ENCODE peak calls at places on chromosome 22, in six cellular contexts. J, L, P, D, R and C are unnamed samples.

GRCh38 chr22:44658371-44658953 is 43.5 kb upstream of the PRR5 start:
- DNase-seq in D (no peak), J (peak), L (no peak), R (peak), P (no peak), C (peak)

GRCh38 chr22:32758866-32759385 is 42.6 kb upstream of the TIMP3 start:
- DNase-seq in D (no peak), P (no peak), L (no peak), R (no peak), J (no peak), C (no peak)

GRCh38 chr22:23144926-23145906 is at the start of gene RAB36:
- DNase-seq in P (peak), J (peak), L (peak), D (peak), R (peak), C (peak)

GRCh38 chr22:34808618-34809017 is 257.3 kb upstream of the ISX start:
- DNase-seq in J (no peak), R (no peak), P (no peak), D (no peak), L (no peak), C (no peak)

GRCh38 chr22:30694171-30694637 is 470 bp upstream of the OSBP2 start:
- DNase-seq in J (peak), R (peak), L (peak), P (peak), D (peak), C (no peak)

GRCh38 chr22:40898850-40899357 is 37.0 kb upstream of the DNAJB7 start:
- DNase-seq in J (no peak), L (peak), P (peak), D (no peak), R (peak), C (no peak)

GRCh38 chr22:45162531-45162930 is 1.2 kb upstream of the NUP50 start:
- DNase-seq in J (no peak), P (no peak), L (no peak), D (no peak), R (peak), C (no peak)

GRCh38 chr22:46714550-46714949 is 23.5 kb downstream of the CERK start:
- DNase-seq in D (no peak), R (peak), P (no peak), J (no peak), L (no peak), C (no peak)

GRCh38 chr22:23608583-23608982 is 23.5 kb downstream of the DRICH1 start:
- DNase-seq in D (no peak), P (no peak), R (peak), J (no peak), L (no peak), C (no peak)

GRCh38 chr22:30705710-30706651 is 11.3 kb downstream of the OSBP2 start:
- DNase-seq in J (no peak), L (peak), P (peak), R (peak), D (no peak), C (no peak)

GRCh38 chr22:37100589-37101127 is 8.9 kb downstream of the TMPRSS6 start:
- DNase-seq in D (no peak), P (no peak), J (no peak), R (no peak), L (no peak), C (no peak)

GRCh38 chr22:19178065-19178658 is 374 bp downstream of the SLC25A1 start:
- DNase-seq in J (peak), R (peak), D (peak), L (no peak), P (peak), C (peak)

GRCh38 chr22:29871684-29872083 is 11.3 kb upstream of the MTMR3 start:
- DNase-seq in L (no peak), P (no peak), J (no peak), D (no peak), R (no peak), C (no peak)

GRCh38 chr22:37253164-37253660 is 9.1 kb upstream of the RAC2 start:
- DNase-seq in J (no peak), R (no peak), D (no peak), L (no peak), P (no peak), C (no peak)

GRCh38 chr22:41998361-41999261 is at the start of gene WBP2NL:
- DNase-seq in P (peak), L (no peak), J (peak), R (peak), D (peak), C (peak)

GRCh38 chr22:19174106-19175025 is 4.2 kb downstream of the SLC25A1 start:
- DNase-seq in L (no peak), J (peak), D (peak), R (peak), P (no peak), C (peak)

GRCh38 chr22:36541831-36542391 is 12.9 kb upstream of the EIF3D start:
- DNase-seq in D (no peak), R (peak), J (no peak), P (no peak), L (peak), C (peak)

GRCh38 chr22:24090581-24090980 is 79.5 kb downstream of the CABIN1 start:
- DNase-seq in P (no peak), D (no peak), R (no peak), J (no peak), L (no peak), C (peak)

GRCh38 chr22:36362819-36363377 is 24.9 kb downstream of the MYH9 start:
- DNase-seq in R (no peak), P (no peak), J (peak), D (no peak), L (no peak), C (no peak)

GRCh38 chr22:24201681-24202590 is 20.6 kb downstream of the SUSD2 start:
- DNase-seq in R (no peak), D (no peak), L (peak), J (no peak), P (no peak), C (peak)

GRCh38 chr22:33569547-33569946 is 350.7 kb downstream of the LARGE1 start:
- DNase-seq in L (no peak), P (no peak), D (no peak), R (no peak), J (no peak), C (no peak)

GRCh38 chr22:46672731-46673130 is 52.5 kb downstream of the GRAMD4 start:
- DNase-seq in J (no peak), L (no peak), D (no peak), R (no peak), P (no peak), C (no peak)

GRCh38 chr22:28282346-28282745 is 363.3 kb upstream of the PITPNB start:
- DNase-seq in D (no peak), L (no peak), J (no peak), P (no peak), R (peak), C (no peak)

GRCh38 chr22:29313126-29314071 is 2.1 kb downstream of the RASL10A start:
- DNase-seq in R (peak), P (peak), L (peak), D (peak), J (peak), C (peak)

GRCh38 chr22:32920032-32920628 is 118.6 kb downstream of the TIMP3 start:
- DNase-seq in L (no peak), D (no peak), R (peak), J (no peak), P (no peak), C (no peak)

GRCh38 chr22:37089451-37089850 is 20.1 kb downstream of the TMPRSS6 start:
- DNase-seq in J (no peak), P (no peak), L (no peak), R (no peak), D (peak), C (no peak)

GRCh38 chr22:37193629-37194191 is 5.7 kb upstream of the C1QTNF6 start:
- DNase-seq in R (no peak), L (no peak), J (no peak), P (no peak), D (no peak), C (no peak)

GRCh38 chr22:23534201-23534850 is 45.8 kb downstream of the IGLL1 start:
- DNase-seq in L (no peak), J (no peak), D (no peak), P (no peak), R (no peak), C (no peak)

GRCh38 chr22:35376728-35377472 is 4.0 kb upstream of the HMOX1 start:
- DNase-seq in R (peak), P (peak), L (peak), D (peak), J (peak), C (no peak)

DNA sequence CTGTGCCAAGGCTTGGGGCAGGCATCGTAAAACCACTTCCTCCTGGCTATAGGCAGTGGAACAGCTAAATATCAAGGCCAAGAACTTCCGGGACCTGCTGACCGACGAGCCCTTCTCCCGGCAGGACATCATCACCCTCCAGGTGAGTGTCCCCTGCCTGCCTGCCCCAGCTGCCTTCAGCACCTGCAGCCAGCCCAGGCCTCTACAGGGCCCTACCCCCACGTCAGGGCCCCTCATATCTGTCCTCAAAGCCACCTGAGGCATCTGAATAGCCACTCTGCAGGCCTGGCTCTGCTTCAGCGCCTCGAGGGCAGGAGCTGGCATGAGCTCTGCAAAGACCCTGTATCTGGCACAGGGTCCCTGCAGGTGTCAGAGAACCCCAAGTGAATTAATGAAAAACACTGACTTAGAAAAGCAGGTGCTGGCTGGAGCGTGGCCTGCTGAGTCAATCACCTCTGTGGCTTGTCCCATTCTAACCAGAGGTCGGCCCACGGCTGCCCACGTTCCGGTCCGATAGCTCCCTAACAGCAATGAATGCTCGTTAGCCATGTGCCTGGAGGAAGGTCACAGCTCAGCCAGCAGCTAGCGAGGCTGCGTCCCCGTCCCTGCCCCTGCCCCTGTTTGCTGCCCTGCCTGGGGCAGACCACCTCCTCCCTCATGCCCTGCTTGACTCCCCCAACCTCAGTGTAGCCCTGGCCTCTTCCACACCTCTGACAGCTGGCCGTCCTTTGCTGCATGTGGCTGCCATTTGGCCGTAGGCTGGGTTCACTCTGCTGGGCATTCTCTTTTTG is 16.8 kb downstream of the PPIL2 start:
- DNase-seq in P (no peak), L (no peak), D (no peak), J (peak), R (no peak), C (no peak)
- TF ChIP-seq CTCF in P (no peak), L (no peak), D (no peak), J (no peak), R (no peak), C (no peak)

DNA sequence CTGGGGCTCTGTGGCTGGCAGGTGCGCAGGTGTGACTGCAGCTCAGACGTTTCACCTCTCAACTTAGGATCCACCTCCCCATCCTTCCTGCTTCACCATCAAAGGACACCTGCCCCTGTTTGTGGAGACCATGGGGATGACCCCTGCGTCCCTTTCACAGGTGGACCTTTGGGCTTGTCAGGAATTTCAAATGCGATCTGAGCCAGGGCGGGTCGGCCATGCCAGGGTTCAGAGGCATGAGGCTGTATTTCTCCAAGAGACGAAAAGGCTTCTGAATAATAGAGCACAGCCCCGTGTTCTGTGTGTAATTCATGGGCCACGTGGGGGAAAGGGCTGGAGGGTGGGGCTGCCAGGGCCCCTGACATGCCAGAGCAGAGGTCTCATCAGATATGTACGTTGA is 668.0 kb downstream of the BRD1 start:
- DNase-seq in D (no peak), R (no peak), L (no peak), P (no peak), J (no peak), C (no peak)
- TF ChIP-seq CTCF in D (no peak), R (no peak), L (no peak), P (no peak), J (no peak), C (no peak)

GRCh38 chr22:43092085-43092484 is 2.9 kb upstream of the TTLL1 start:
- DNase-seq in L (no peak), D (no peak), P (no peak), R (no peak), J (no peak), C (no peak)

GRCh38 chr22:43090130-43090789 is 1.1 kb upstream of the TTLL1 start:
- DNase-seq in J (no peak), P (peak), D (no peak), L (peak), R (peak), C (no peak)

GRCh38 chr22:43085658-43086606 is 3.3 kb downstream of the TTLL1 start:
- DNase-seq in P (peak), D (no peak), L (no peak), J (peak), R (no peak), C (no peak)

GRCh38 chr22:43088616-43088978 is 594 bp downstream of the TTLL1 start:
- DNase-seq in J (no peak), R (no peak), L (no peak), D (no peak), P (no peak), C (no peak)

DNA sequence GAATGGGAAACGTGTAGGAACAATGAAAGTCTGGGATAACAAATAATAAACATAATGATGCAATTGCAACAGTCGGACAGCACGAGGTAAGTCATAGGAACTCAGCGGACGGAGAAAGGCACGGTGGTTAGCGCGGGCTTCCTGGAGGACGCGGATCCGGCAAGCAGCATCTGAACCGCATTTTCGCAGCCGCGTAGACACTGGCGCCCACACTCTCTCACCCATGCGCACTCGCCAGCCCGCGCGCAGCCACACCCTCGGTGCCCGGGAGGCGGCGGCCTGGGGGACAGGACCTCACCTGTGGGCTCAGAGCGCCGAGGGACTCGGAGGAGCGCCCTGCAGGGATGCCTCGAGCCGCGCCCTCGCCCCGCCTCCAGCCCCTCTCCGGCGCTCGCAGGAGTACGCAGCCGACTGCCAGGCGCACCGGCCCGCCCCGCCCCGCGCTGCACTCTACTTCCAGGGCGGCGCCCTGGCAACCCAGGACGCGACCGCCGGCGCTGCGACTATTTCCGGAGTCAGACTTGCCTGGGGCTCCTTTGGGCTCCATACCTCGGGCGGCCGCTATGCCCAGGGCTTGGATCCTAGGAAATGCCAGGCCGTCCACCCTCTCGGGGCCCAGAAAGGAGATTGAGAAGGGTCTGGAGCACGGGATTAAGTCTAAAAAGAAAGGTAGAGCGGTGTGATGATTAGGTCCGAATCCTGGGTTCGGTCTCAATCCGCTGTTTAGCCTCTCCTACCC is at the start of gene TTLL1:
- DNase-seq in P (peak), R (peak), D (peak), J (peak), L (peak), C (no peak)
- TF ChIP-seq CTCF in P (no peak), R (no peak), D (no peak), J (no peak), L (peak), C (peak)

GRCh38 chr22:26648011-26648497 is 9.3 kb upstream of the MIAT start:
- DNase-seq in J (no peak), R (no peak), P (no peak), D (no peak), L (no peak), C (no peak)

GRCh38 chr22:26646158-26646557 is 11.2 kb upstream of the MIAT start:
- DNase-seq in D (no peak), J (no peak), R (no peak), L (no peak), P (no peak), C (no peak)

GRCh38 chr22:26643368-26644100 is 13.9 kb upstream of the MIAT start:
- DNase-seq in J (no peak), R (no peak), D (no peak), P (no peak), L (no peak), C (no peak)

DNA sequence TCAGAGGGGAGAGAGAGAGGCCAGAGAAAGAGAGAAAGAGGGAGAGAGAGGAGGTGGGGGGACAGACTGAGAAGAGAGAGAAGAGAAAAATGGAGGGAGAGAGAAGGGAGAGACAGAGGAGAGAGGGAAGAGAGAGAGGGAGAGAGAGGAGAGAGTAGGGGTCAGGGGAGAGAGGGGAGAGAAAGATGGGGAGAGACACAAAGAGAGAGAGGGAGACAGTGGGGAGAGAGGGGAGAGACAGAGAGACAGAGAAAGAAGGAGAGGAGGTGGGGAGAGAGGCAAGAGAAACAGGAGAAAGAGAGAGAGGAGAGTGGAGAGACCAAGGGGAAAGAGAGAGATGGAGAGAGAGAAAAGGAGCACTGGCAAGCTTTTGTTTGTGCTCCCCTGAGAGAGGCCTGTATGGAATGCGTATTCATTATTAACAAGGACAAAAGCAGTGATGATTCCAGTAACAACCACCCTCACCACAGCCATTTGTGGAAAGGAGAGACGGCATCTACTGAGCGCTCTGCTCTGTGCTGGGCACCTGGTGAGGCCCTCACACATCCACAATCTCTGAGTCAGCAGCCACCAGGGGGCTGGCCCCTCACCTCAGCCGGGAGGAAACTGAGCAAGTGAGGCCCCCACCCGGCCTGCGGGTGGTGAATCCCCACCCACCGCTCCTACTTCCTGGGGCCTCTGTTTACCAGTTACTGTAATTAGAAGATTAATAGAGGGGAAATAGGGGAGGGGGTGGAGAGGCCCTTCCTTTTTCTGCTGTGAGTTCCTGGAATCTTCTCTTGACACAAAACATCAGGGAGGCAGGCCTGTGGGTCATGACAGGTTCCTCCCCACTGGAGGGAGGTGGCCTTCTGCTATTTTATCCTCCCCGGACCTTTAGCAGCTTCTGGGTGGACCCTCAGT is 14.7 kb upstream of the MIAT start:
- DNase-seq in J (peak), L (no peak), P (peak), R (no peak), D (no peak), C (no peak)
- TF ChIP-seq CTCF in J (no peak), L (no peak), P (peak), R (no peak), D (no peak), C (no peak)

GRCh38 chr22:49983148-49984042 is 22.8 kb downstream of the PIM3 start:
- DNase-seq in J (peak), P (no peak), R (no peak), D (peak), L (no peak), C (peak)
- TF ChIP-seq CTCF in J (no peak), P (peak), R (no peak), D (peak), L (no peak), C (peak)

DNA sequence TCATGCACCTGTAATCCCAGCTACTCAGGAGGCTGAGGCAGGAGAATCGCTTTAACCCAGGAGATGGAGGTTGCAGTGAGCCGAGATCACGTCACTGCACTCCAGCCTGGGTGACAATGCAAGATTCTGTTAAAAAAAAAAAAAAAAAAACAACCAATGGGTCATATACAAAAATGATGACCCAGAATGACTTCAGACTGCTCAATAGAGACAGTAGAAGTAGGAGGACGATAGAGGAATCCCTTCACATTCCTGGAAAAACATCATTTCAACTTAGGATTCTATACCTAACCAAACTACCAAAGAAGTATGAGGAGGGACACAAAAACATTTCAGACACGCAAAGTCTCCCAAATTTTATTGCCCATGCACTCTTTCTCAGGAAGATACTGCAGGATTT is 14.1 kb upstream of the CBX7 start:
- DNase-seq in P (no peak), L (no peak), D (no peak), R (no peak), J (no peak), C (no peak)
- TF ChIP-seq CTCF in P (no peak), L (no peak), D (no peak), R (no peak), J (no peak), C (no peak)